ENCODE peak calls at places on chromosomes 6 and 20, in eight cellular contexts. One of them, this sample, is unnamed.

GRCh38 chr6:135087803-135088202 is 33.2 kb upstream of the HBS1L start:
- DNase-seq in HFFc6: no peak
- DNase-seq in heart right ventricle: no peak
- DNase-seq in NCI-H1048: no peak
- DNase-seq in effector CD4-positive, alpha-beta T cell: peak
- DNase-seq in DMS153: no peak
- DNase-seq in naive thymus-derived CD8-positive, alpha-beta T cell: peak
- DNase-seq in ACHN: no peak
- DNase-seq in this sample: no peak

GRCh38 chr6:25655746-25656145 is 3.7 kb downstream of the SCGN start:
- DNase-seq in HFFc6: no peak
- DNase-seq in heart right ventricle: no peak
- DNase-seq in NCI-H1048: no peak
- DNase-seq in effector CD4-positive, alpha-beta T cell: no peak
- DNase-seq in DMS153: no peak
- DNase-seq in naive thymus-derived CD8-positive, alpha-beta T cell: no peak
- DNase-seq in ACHN: no peak
- DNase-seq in this sample: no peak

GRCh38 chr6:16764188-16764950 is 3.1 kb upstream of the ATXN1 start:
- DNase-seq in HFFc6: peak
- DNase-seq in heart right ventricle: no peak
- DNase-seq in NCI-H1048: no peak
- DNase-seq in effector CD4-positive, alpha-beta T cell: no peak
- DNase-seq in DMS153: no peak
- DNase-seq in naive thymus-derived CD8-positive, alpha-beta T cell: no peak
- DNase-seq in ACHN: peak
- DNase-seq in this sample: peak

GRCh38 chr20:5033566-5033965 is 32.3 kb upstream of the SLC23A2 start:
- DNase-seq in HFFc6: peak
- DNase-seq in heart right ventricle: no peak
- DNase-seq in NCI-H1048: no peak
- DNase-seq in effector CD4-positive, alpha-beta T cell: no peak
- DNase-seq in DMS153: no peak
- DNase-seq in naive thymus-derived CD8-positive, alpha-beta T cell: no peak
- DNase-seq in ACHN: no peak
- DNase-seq in this sample: no peak

GRCh38 chr20:11869641-11870040 is 48.1 kb upstream of the BTBD3 start:
- DNase-seq in HFFc6: no peak
- DNase-seq in heart right ventricle: no peak
- DNase-seq in NCI-H1048: no peak
- DNase-seq in effector CD4-positive, alpha-beta T cell: no peak
- DNase-seq in DMS153: no peak
- DNase-seq in naive thymus-derived CD8-positive, alpha-beta T cell: no peak
- DNase-seq in ACHN: no peak
- DNase-seq in this sample: no peak

GRCh38 chr6:104955491-104955890 is 1.4 kb upstream of the LIN28B start:
- DNase-seq in HFFc6: no peak
- DNase-seq in heart right ventricle: no peak
- DNase-seq in NCI-H1048: no peak
- DNase-seq in effector CD4-positive, alpha-beta T cell: no peak
- DNase-seq in DMS153: no peak
- DNase-seq in naive thymus-derived CD8-positive, alpha-beta T cell: no peak
- DNase-seq in ACHN: no peak
- DNase-seq in this sample: no peak

GRCh38 chr6:43608310-43608763 is 20.7 kb downstream of the GTPBP2 start:
- DNase-seq in HFFc6: peak
- DNase-seq in heart right ventricle: no peak
- DNase-seq in NCI-H1048: peak
- DNase-seq in effector CD4-positive, alpha-beta T cell: peak
- DNase-seq in DMS153: peak
- DNase-seq in naive thymus-derived CD8-positive, alpha-beta T cell: peak
- DNase-seq in ACHN: peak
- DNase-seq in this sample: peak

GRCh38 chr6:81265106-81265505 is 487.4 kb downstream of the TENT5A start:
- DNase-seq in HFFc6: no peak
- DNase-seq in heart right ventricle: no peak
- DNase-seq in NCI-H1048: no peak
- DNase-seq in effector CD4-positive, alpha-beta T cell: no peak
- DNase-seq in DMS153: no peak
- DNase-seq in naive thymus-derived CD8-positive, alpha-beta T cell: no peak
- DNase-seq in ACHN: peak
- DNase-seq in this sample: no peak

GRCh38 chr6:12962995-12963394 is 246.4 kb downstream of the PHACTR1 start:
- DNase-seq in HFFc6: peak
- DNase-seq in heart right ventricle: no peak
- DNase-seq in NCI-H1048: no peak
- DNase-seq in effector CD4-positive, alpha-beta T cell: no peak
- DNase-seq in DMS153: no peak
- DNase-seq in naive thymus-derived CD8-positive, alpha-beta T cell: no peak
- DNase-seq in ACHN: no peak
- DNase-seq in this sample: no peak

GRCh38 chr20:21527908-21528307 is 14.0 kb upstream of the NKX2-2 start:
- DNase-seq in HFFc6: no peak
- DNase-seq in heart right ventricle: no peak
- DNase-seq in NCI-H1048: no peak
- DNase-seq in effector CD4-positive, alpha-beta T cell: no peak
- DNase-seq in DMS153: no peak
- DNase-seq in naive thymus-derived CD8-positive, alpha-beta T cell: no peak
- DNase-seq in ACHN: no peak
- DNase-seq in this sample: no peak

GRCh38 chr6:144066745-144067484 is 28.5 kb downstream of the SF3B5 start:
- DNase-seq in HFFc6: no peak
- DNase-seq in heart right ventricle: no peak
- DNase-seq in NCI-H1048: no peak
- DNase-seq in effector CD4-positive, alpha-beta T cell: no peak
- DNase-seq in DMS153: no peak
- DNase-seq in naive thymus-derived CD8-positive, alpha-beta T cell: no peak
- DNase-seq in ACHN: no peak
- DNase-seq in this sample: no peak

This sample was measured in RKO.